ENCODE peak calls at places on chromosomes 1 and 21, in five cellular contexts. C, F, L, P and X are unnamed samples.

GRCh38 chr1:59366352-59366751 is 69.5 kb downstream of the FGGY start:
- DNase-seq in L (no peak), P (no peak), F (no peak), C (no peak), X (no peak)

GRCh38 chr1:90959352-90960206 is 62.3 kb downstream of the ZNF644 start:
- DNase-seq in P (peak; percentile 62), L (no peak), F (peak; percentile 24), C (no peak), X (no peak)

GRCh38 chr1:56540467-56540866 is 38.9 kb downstream of the PLPP3 start:
- DNase-seq in F (peak; percentile 88), C (no peak), L (no peak), P (no peak), X (no peak)

GRCh38 chr21:38909109-38909508 is 103.4 kb downstream of the ETS2 start:
- DNase-seq in P (no peak), L (no peak), F (peak; percentile 43), C (no peak), X (no peak)

GRCh38 chr21:16002872-16003466 is 273.2 kb downstream of the USP25 start:
- DNase-seq in L (no peak), C (no peak), P (peak; percentile 57), F (peak; percentile 23), X (no peak)

GRCh38 chr1:154306151-154306550 is 14.7 kb upstream of the AQP10 start:
- DNase-seq in P (no peak), C (no peak), L (no peak), F (peak; percentile 60), X (no peak)

GRCh38 chr1:26692793-26693490 is 2.9 kb upstream of the ARID1A start:
- DNase-seq in L (peak; percentile 89), P (peak; percentile 99), C (peak; percentile 71), F (peak; percentile 99), X (peak; percentile 96)

GRCh38 chr1:204947747-204948146 is 77.1 kb downstream of the NFASC start:
- DNase-seq in C (no peak), P (no peak), F (no peak), L (no peak), X (no peak)

GRCh38 chr1:15408890-15409399 is 743 bp upstream of the EFHD2 start:
- DNase-seq in F (no peak), C (no peak), L (no peak), P (no peak), X (no peak)